ENCODE peak calls at places on chromosomes 11 and 22, in five cellular contexts. F, D, O, P and L are unnamed samples.

GRCh38 chr22:46614070-46614931 is 5.9 kb upstream of the GRAMD4 start:
- DNase-seq in O (no peak), P (peak), F (no peak), D (peak), L (no peak)

GRCh38 chr11:15123849-15124248 is 9.1 kb downstream of the INSC start:
- DNase-seq in F (peak), O (peak), D (no peak), P (no peak), L (no peak)

GRCh38 chr11:65793144-65793581 is 6.3 kb downstream of the OVOL1 start:
- DNase-seq in P (no peak), D (no peak), F (no peak), O (peak), L (no peak)

GRCh38 chr11:46322759-46323158 is 24.5 kb upstream of the DGKZ start:
- DNase-seq in D (no peak), O (no peak), P (no peak), F (peak), L (no peak)

GRCh38 chr11:117618273-117618672 is 178.7 kb downstream of the DSCAML1 start:
- DNase-seq in P (no peak), O (no peak), F (no peak), D (no peak), L (no peak)

GRCh38 chr11:108019870-108020540 is 11.3 kb downstream of the CUL5 start:
- DNase-seq in O (no peak), P (no peak), D (no peak), F (peak), L (no peak)

GRCh38 chr11:75051043-75051442 is 45.6 kb downstream of the OR2AT4 start:
- DNase-seq in D (no peak), F (no peak), O (no peak), P (no peak), L (no peak)

GRCh38 chr11:65207918-65208784 is 26.4 kb downstream of the CAPN1 start:
- DNase-seq in P (no peak), O (no peak), F (no peak), D (no peak), L (no peak)

GRCh38 chr11:101706541-101706940 is 122.7 kb upstream of the TRPC6 start:
- DNase-seq in F (peak), P (no peak), O (peak), D (no peak), L (no peak)

GRCh38 chr22:20111045-20111688 is 4.7 kb upstream of the RANBP1 start:
- DNase-seq in P (peak), O (no peak), D (peak), F (peak), L (no peak)

DNA sequence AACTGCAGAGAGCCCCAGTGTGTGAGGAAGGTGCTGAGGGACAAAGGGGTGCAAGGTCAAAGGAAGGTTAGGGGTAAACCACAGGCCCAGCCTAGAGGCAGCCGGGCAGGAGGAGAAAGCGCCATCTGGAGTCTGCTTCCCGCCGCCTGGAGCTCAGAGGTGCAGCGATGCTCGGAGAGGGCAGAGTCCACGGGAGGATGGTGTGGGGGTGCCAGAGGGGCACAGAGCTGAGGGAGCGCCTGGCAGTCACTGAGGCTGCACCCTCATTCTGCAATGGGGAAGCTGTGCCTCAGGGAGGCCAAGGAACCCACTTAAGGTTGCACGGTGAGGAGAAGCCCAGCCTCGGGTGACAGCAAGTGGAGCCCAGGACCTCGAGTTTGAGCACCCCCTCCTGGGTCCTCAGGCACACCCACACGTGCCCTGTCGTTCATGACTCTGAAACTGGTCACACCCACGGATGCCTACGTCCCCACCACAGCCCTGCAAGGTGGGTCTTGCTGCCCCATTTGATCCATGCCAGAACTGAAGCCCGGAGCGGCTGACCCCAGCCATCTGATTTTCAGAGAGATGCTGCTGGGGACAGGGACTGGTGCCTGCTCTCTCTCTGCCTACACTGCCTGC is 1.6 kb downstream of the IL2RB start:
- DNase-seq in F (no peak), P (peak), O (no peak), D (peak), L (no peak)
- H3K4me3 ChIP-seq in F (no peak), P (peak), O (no peak), D (peak), L (no peak)

GRCh38 chr22:27400811-27401210 is 400.7 kb downstream of the MN1 start:
- DNase-seq in P (no peak), O (no peak), D (no peak), F (no peak), L (no peak)

GRCh38 chr22:27399161-27399560 is 402.4 kb downstream of the MN1 start:
- DNase-seq in P (no peak), O (no peak), D (no peak), F (peak), L (no peak)

GRCh38 chr22:27394806-27395404 is 406.7 kb downstream of the MN1 start:
- DNase-seq in O (no peak), P (no peak), F (no peak), D (no peak), L (no peak)

GRCh38 chr22:27397036-27397947 is 404.3 kb downstream of the MN1 start:
- DNase-seq in O (no peak), F (no peak), D (no peak), P (no peak), L (no peak)

GRCh38 chr22:27397948-27398330 is 403.6 kb downstream of the MN1 start:
- DNase-seq in P (no peak), O (no peak), D (no peak), F (peak), L (peak)
- H3K27ac ChIP-seq in P (no peak), O (no peak), D (no peak), F (no peak), L (peak)

GRCh38 chr22:40251106-40251505 is 73.4 kb downstream of the TNRC6B start:
- DNase-seq in F (no peak), D (no peak), P (no peak), O (no peak), L (no peak)

GRCh38 chr22:40244586-40244985 is 66.9 kb downstream of the TNRC6B start:
- DNase-seq in F (no peak), D (no peak), P (no peak), O (no peak), L (no peak)

GRCh38 chr22:40250608-40251007 is 72.9 kb downstream of the TNRC6B start:
- DNase-seq in O (no peak), D (no peak), F (no peak), P (no peak), L (no peak)

GRCh38 chr22:40247976-40248375 is 70.3 kb downstream of the TNRC6B start:
- DNase-seq in P (peak), F (no peak), D (peak), O (no peak), L (no peak)

DNA sequence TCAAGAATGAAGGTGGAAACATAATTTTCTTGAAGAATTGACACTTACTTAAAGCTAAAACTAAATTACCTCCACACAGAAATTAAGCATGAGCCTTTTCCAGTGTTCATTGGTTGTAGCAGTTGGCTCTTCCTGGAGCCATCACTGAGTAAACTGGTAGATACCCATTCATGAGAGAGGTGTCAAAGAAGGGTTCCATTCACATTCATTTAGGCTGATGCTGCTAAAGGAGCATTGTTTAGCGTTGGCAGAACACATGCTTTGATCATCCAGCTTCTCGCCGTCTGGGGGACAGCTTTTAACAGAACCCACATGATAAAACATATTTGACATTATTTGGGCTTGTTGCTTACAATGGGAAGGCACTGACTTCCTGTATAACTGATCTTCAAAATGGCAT is 71.6 kb downstream of the TNRC6B start:
- DNase-seq in P (no peak), F (no peak), O (no peak), D (no peak), L (no peak)
- H3K4me3 ChIP-seq in P (no peak), F (no peak), O (no peak), D (no peak), L (no peak)

GRCh38 chr11:92383430-92383829 is 158.8 kb downstream of the FAT3 start:
- DNase-seq in F (peak), O (peak), P (no peak), D (no peak), L (no peak)
- H3K27ac ChIP-seq in F (no peak), O (peak), P (no peak), D (no peak), L (no peak)

DNA sequence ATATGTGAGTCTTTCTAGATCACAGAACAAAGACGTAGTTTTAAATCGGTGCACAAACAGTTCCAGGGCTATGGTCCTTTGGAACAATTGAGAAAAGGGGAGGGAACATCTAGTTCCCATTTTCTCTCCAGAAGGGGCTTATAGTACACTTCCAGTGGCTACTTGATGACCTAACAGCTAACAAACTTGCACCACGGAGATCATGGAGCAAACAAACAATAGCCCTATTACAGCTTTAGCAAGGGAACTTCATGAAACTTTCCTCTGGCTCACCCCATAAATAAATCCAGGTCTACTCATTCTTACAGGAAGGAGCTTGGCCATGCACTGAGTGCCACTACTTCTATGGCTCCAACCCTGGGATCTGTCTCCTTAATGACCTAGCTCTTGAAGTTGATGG is 8.3 kb upstream of the FOLR2 start:
- DNase-seq in D (no peak), F (no peak), O (no peak), P (no peak), L (no peak)
- H3K4me3 ChIP-seq in D (no peak), F (no peak), O (no peak), P (no peak), L (no peak)

GRCh38 chr11:61875698-61876097 is 15.6 kb downstream of the FADS3 start:
- DNase-seq in P (no peak), F (no peak), D (no peak), O (no peak), L (no peak)
- H3K27ac ChIP-seq in P (no peak), F (no peak), D (no peak), O (no peak), L (no peak)

GRCh38 chr22:33575041-33575440 is 345.2 kb downstream of the LARGE1 start:
- DNase-seq in O (no peak), F (no peak), D (no peak), P (no peak), L (no peak)
- H3K4me3 ChIP-seq in O (no peak), F (no peak), D (no peak), P (no peak), L (no peak)